ENCODE peak calls at places on chromosomes 2 and 18, in four cellular contexts. C is adrenal gland; N is CD8-positive, alpha-beta memory T cell; R is neural progenitor cell. I is an unnamed sample. For H3K9me3, the result is how much of the 10 kb centered on the place peaks cover.

GRCh38 chr2:25339791-25340339 is 1.9 kb downstream of the DNMT3A start:
- DNase-seq in C (peak), N (peak), R (peak), I (no peak)

GRCh38 chr2:101967826-101968498 is 23.8 kb upstream of the IL1R2 start:
- DNase-seq in C (peak), N (no peak), R (no peak), I (no peak)

GRCh38 chr2:112259509-112260294 is 4.9 kb upstream of the ZC3H8 start:
- DNase-seq in C (peak), N (peak), R (peak), I (peak)

GRCh38 chr2:201621293-201621999 is 21.9 kb downstream of the TMEM237 start:
- DNase-seq in C (no peak), N (no peak), R (no peak), I (no peak)

GRCh38 chr18:5466256-5466655 is 77.5 kb downstream of the EPB41L3 start:
- DNase-seq in C (peak), N (no peak), R (no peak), I (no peak)

GRCh38 chr2:8315766-8316165 is 366.1 kb upstream of the ID2 start:
- DNase-seq in C (peak), N (no peak), R (peak), I (no peak)

GRCh38 chr2:221502270-221502973 is 69.7 kb downstream of the EPHA4 start:
- DNase-seq in C (no peak), N (no peak), R (no peak), I (no peak)

GRCh38 chr2:102006886-102007278 is 15.1 kb downstream of the IL1R2 start:
- DNase-seq in C (no peak), N (no peak), R (no peak), I (no peak)

GRCh38 chr2:182186132-182186735 is 200.6 kb downstream of the PPP1R1C start:
- DNase-seq in C (no peak), N (peak), R (peak), I (no peak)

GRCh38 chr18:49899647-49900330 is 86.5 kb upstream of the ACAA2 start:
- DNase-seq in C (no peak), N (no peak), R (peak), I (no peak)

GRCh38 chr2:176174850-176175728 is 13.4 kb upstream of the HOXD1 start:
- DNase-seq in C (peak), N (no peak), R (peak), I (no peak)

GRCh38 chr18:36047521-36047920 is 19.8 kb downstream of the RPRD1A start:
- DNase-seq in C (no peak), N (no peak), R (no peak), I (no peak)

GRCh38 chr2:183093857-183094657 is 15.5 kb downstream of the DUSP19 start:
- DNase-seq in C (no peak), N (no peak), R (no peak), I (no peak)

GRCh38 chr18:49690307-49690706 is 123.0 kb downstream of the ACAA2 start:
- DNase-seq in C (no peak), N (no peak), R (no peak), I (no peak)

GRCh38 chr2:5315512-5315911 is 376.7 kb upstream of the SOX11 start:
- DNase-seq in C (no peak), N (no peak), R (peak), I (no peak)

GRCh38 chr2:169362346-169363026 is at the start of gene LRP2:
- DNase-seq in C (no peak), N (peak), R (peak), I (peak)

GRCh38 chr2:190119257-190119656 is 56.7 kb upstream of the MSTN start:
- DNase-seq in C (peak), N (peak), R (peak), I (no peak)

GRCh38 chr2:37886745-37887144 is 38.3 kb upstream of the RMDN2 start:
- DNase-seq in C (no peak), N (no peak), R (no peak), I (no peak)

GRCh38 chr2:47008381-47009280 is 93.0 kb upstream of the MCFD2 start:
- DNase-seq in C (peak), N (no peak), R (peak), I (no peak)

GRCh38 chr2:199484927-199485326 is 27.2 kb upstream of the SATB2 start:
- DNase-seq in C (no peak), N (no peak), R (no peak), I (no peak)

GRCh38 chr18:40904295-40904694 is 1050.7 kb upstream of the PIK3C3 start:
- DNase-seq in C (no peak), N (no peak), R (no peak), I (no peak)

GRCh38 chr2:79083846-79084376 is 3.9 kb downstream of the REG1B start:
- DNase-seq in C (no peak), N (no peak), R (no peak), I (no peak)

GRCh38 chr18:11066038-11066437 is 83.3 kb downstream of the PIEZO2 start:
- DNase-seq in C (no peak), N (no peak), R (peak), I (no peak)

GRCh38 chr2:113915067-113915819 is 25.4 kb downstream of the ACTR3 start:
- DNase-seq in C (no peak), N (no peak), R (no peak), I (no peak)

GRCh38 chr18:49249523-49249922 is 210.9 kb downstream of the DYM start:
- DNase-seq in C (no peak), N (no peak), R (no peak), I (no peak)

GRCh38 chr2:185291035-185291647 is 447.5 kb upstream of the FSIP2 start:
- DNase-seq in C (peak), N (peak), R (peak), I (no peak)

GRCh38 chr2:72994991-72995380 is 76.5 kb downstream of the SFXN5 start:
- DNase-seq in C (no peak), N (no peak), R (peak), I (no peak)

GRCh38 chr18:46386788-46387187 is 270.2 kb downstream of the LOXHD1 start:
- DNase-seq in C (no peak), N (no peak), R (no peak), I (no peak)

GRCh38 chr2:150619607-150620330 is 132.3 kb upstream of the RND3 start:
- DNase-seq in C (peak), N (no peak), R (no peak), I (no peak)

GRCh38 chr2:27356056-27356381 is 545 bp downstream of the GTF3C2 start:
- DNase-seq in C (peak), N (no peak), R (peak), I (peak)

GRCh38 chr2:145593991-145594702 is 1074.2 kb upstream of the ZEB2 start:
- DNase-seq in C (no peak), N (no peak), R (peak), I (no peak)

GRCh38 chr2:6526093-6526824 is 339.4 kb downstream of the CMPK2 start:
- DNase-seq in C (no peak), N (no peak), R (peak), I (no peak)

GRCh38 chr2:68835636-68836035 is 35.6 kb downstream of the BMP10 start:
- DNase-seq in C (peak), N (no peak), R (no peak), I (no peak)

GRCh38 chr2:223537669-223538601 is 64.2 kb downstream of the SCG2 start:
- DNase-seq in C (peak), N (no peak), R (no peak), I (no peak)

GRCh38 chr2:41922177-41922576 is 125.6 kb upstream of the PKDCC start:
- DNase-seq in C (no peak), N (no peak), R (no peak), I (no peak)

GRCh38 chr2:27206346-27206745 is 5.5 kb upstream of the ATRAID start:
- DNase-seq in C (no peak), N (no peak), R (no peak), I (no peak)

GRCh38 chr2:64823794-64824193 is 165.4 kb upstream of the SLC1A4 start:
- DNase-seq in C (no peak), N (no peak), R (no peak), I (no peak)

GRCh38 chr2:134917958-134918517 is 584 bp upstream of the CCNT2 start:
- DNase-seq in C (peak), N (peak), R (no peak), I (peak)

DNA sequence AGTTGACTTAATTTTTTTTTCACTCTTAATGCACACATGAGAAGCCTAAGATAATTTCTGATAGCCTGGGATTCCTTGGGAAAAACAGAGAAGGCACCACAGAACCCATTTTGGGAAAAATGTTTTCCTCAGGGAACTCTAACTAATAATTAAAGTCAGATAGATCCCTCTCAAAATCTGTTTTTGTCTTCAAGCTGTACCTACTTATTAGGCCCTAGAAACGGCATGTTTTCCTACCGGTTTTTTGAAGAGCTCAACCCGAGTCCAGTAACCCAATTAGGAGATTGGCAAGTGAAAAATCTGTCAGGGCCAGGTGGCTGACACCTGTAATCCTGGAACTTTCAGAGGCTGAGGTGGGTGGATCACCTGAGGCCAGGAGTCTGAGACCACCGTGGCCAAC is 16.1 kb upstream of the PDK1 start:
- DNase-seq in C (no peak), N (no peak), R (no peak), I (no peak)
- H3K9me3 ChIP-seq in C (under half), N (under half), R (under half), I (under half)

GRCh38 chr2:16314001-16314400 is 351.6 kb downstream of the CYRIA start:
- DNase-seq in C (no peak), N (no peak), R (no peak), I (no peak)
- H3K9me3 ChIP-seq in C (under half), N (under half), R (under half), I (under half)

DNA sequence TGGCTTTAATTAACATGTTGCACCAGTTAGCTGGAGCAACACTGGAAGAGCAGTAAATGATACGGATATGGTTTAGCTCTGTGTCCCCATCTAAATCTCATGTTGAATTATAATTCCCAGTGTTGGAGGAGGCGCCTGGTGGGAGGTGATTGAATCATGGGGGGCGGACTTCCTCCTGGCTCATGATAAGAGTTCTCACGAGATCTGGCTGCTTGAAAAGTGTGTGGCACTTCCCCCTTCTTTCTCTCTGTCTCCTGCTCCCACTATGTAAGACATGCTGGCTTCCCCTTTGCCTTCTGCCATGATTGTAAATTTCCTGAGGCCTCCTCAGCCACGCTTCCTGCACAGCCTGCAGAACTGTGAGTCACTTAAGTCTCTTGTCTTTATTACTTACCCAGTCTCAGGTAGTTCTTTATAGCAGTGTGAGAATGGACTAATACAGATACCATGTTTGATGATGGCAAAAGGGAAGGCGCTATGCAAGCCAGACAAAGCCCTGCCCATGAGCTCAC is 963.6 kb downstream of the SOCS6 start:
- DNase-seq in C (no peak), N (no peak), R (no peak), I (no peak)
- H3K9me3 ChIP-seq in C (under half), N (under half), R (under half), I (under half)

GRCh38 chr18:78770149-78771139 is 209.2 kb upstream of the SALL3 start:
- DNase-seq in C (no peak), N (no peak), R (peak), I (no peak)

GRCh38 chr18:78768221-78768620 is 211.4 kb upstream of the SALL3 start:
- DNase-seq in C (no peak), N (no peak), R (no peak), I (no peak)

GRCh38 chr18:78768655-78769501 is 210.7 kb upstream of the SALL3 start:
- DNase-seq in C (no peak), N (no peak), R (no peak), I (no peak)

GRCh38 chr18:78767648-78768071 is 212.0 kb upstream of the SALL3 start:
- DNase-seq in C (no peak), N (no peak), R (no peak), I (no peak)

DNA sequence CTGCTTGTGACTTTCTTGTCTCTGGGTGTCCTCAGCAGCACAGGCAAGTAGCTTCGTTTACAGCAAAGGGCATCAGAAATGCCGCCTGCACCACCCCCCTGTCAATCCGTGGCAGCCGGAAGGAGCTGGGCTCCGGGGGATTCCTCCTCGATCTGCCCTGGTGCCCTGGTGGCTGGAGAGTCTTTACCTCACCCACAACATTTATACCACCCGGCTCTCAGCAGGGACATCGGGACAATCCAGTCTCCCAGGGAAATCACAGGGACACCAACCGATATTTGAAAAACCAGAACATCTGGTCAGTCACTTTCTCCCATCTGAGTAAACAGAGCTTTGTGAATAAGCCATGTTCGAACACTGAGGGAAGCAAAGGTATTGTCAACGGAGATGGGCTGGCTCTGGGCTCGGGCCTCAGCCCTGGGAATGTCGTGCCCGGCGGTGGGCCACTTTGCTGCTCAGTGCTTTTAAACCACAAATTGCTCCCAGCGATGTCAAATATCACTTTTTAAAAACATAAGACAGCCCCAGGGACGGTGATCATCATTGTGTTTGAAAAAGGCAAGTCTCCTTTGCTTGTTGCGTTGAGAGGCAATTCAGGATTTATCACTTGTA is 210.0 kb upstream of the SALL3 start:
- DNase-seq in C (no peak), N (no peak), R (no peak), I (no peak)
- H3K9me3 ChIP-seq in C (under half), N (under half), R (under half), I (under half)